ENCODE peak calls at places on chromosomes 6 and 20, in ten cellular contexts. N, O, K, X, G, E, W, B, D and C are unnamed samples. For H3K9me3, the result is how much of the 10 kb centered on the place peaks cover.

GRCh38 chr20:1460275-1460674 is 6.4 kb downstream of the NSFL1C start:
- DNase-seq in N (no peak), B (no peak), E (no peak), X (no peak), O (no peak), G (no peak), W (no peak), D (no peak), K (no peak), C (no peak)

GRCh38 chr20:57904706-57905105 is 194.9 kb upstream of the PMEPA1 start:
- DNase-seq in K (no peak), D (peak), W (no peak), B (no peak), X (no peak), O (no peak), G (no peak), E (no peak), N (no peak), C (no peak)

GRCh38 chr20:39568090-39568489 is 605.9 kb downstream of the DHX35 start:
- DNase-seq in G (no peak), D (no peak), O (no peak), X (no peak), E (no peak), B (no peak), K (no peak), W (no peak), N (no peak), C (no peak)

GRCh38 chr20:38635721-38636285 is 34.2 kb downstream of the ARHGAP40 start:
- DNase-seq in G (no peak), N (no peak), E (no peak), W (no peak), O (peak), B (no peak), X (no peak), K (peak), D (no peak), C (no peak)

GRCh38 chr6:21003780-21004541 is 469.7 kb downstream of the CDKAL1 start:
- DNase-seq in X (no peak), D (no peak), K (no peak), O (peak), N (no peak), E (no peak), G (no peak), W (no peak), B (no peak), C (no peak)

GRCh38 chr6:43702522-43703440 is 15.2 kb upstream of the MRPS18A start:
- DNase-seq in B (peak), N (peak), G (peak), W (peak), O (peak), X (peak), K (peak), E (peak), D (peak), C (peak)

GRCh38 chr6:129853996-129854711 is 7.0 kb downstream of the TMEM244 start:
- DNase-seq in X (no peak), W (no peak), G (no peak), E (no peak), O (no peak), K (no peak), D (no peak), N (no peak), B (no peak), C (no peak)

GRCh38 chr6:131393433-131393832 is 179.6 kb upstream of the ARG1 start:
- DNase-seq in E (no peak), X (no peak), K (no peak), N (no peak), O (no peak), D (no peak), G (no peak), W (no peak), B (no peak), C (no peak)

GRCh38 chr20:32358883-32359632 is 927 bp downstream of the ASXL1 start:
- DNase-seq in D (peak), K (peak), N (peak), X (peak), W (peak), E (peak), G (peak), O (peak), B (peak), C (peak)

GRCh38 chr6:164359036-164359435 is 944.5 kb downstream of the QKI start:
- DNase-seq in N (no peak), D (no peak), W (no peak), K (no peak), X (no peak), G (no peak), B (no peak), E (no peak), O (no peak), C (no peak)

GRCh38 chr20:51434556-51435256 is 107.8 kb downstream of the NFATC2 start:
- DNase-seq in D (no peak), E (no peak), B (no peak), O (peak), N (no peak), G (no peak), X (no peak), K (no peak), W (no peak), C (no peak)

GRCh38 chr6:19024737-19025136 is 637.6 kb downstream of the RNF144B start:
- DNase-seq in O (peak), E (no peak), W (no peak), N (no peak), D (no peak), K (no peak), B (no peak), X (peak), G (no peak), C (no peak)

GRCh38 chr6:19691465-19692167 is 145.6 kb upstream of the ID4 start:
- DNase-seq in N (no peak), O (no peak), W (no peak), B (no peak), D (no peak), G (no peak), K (no peak), E (no peak), X (no peak), C (no peak)

GRCh38 chr6:158703121-158703839 is 53.4 kb downstream of the SYTL3 start:
- DNase-seq in X (no peak), K (peak), G (peak), O (no peak), B (no peak), D (no peak), E (no peak), W (no peak), N (peak), C (peak)

GRCh38 chr6:82924799-82925535 is 140.7 kb downstream of the UBE3D start:
- DNase-seq in D (no peak), O (no peak), E (no peak), G (no peak), X (no peak), N (no peak), B (no peak), K (no peak), W (no peak), C (no peak)

GRCh38 chr6:46323312-46323965 is 152.7 kb upstream of the ENPP5 start:
- DNase-seq in B (no peak), O (no peak), E (peak), N (peak), G (no peak), D (no peak), X (no peak), K (no peak), W (no peak), C (no peak)

GRCh38 chr6:37994238-37994637 is 174.7 kb downstream of the ZFAND3 start:
- DNase-seq in E (no peak), X (no peak), W (no peak), B (no peak), N (no peak), D (no peak), O (no peak), G (no peak), K (no peak), C (no peak)

GRCh38 chr6:83578057-83578456 is 65.7 kb downstream of the PRSS35 start:
- DNase-seq in W (no peak), E (no peak), B (no peak), N (no peak), D (no peak), O (no peak), X (no peak), G (no peak), K (no peak), C (no peak)

GRCh38 chr6:4459032-4459431 is 317.2 kb upstream of the CDYL start:
- DNase-seq in E (no peak), O (peak), K (no peak), G (no peak), W (no peak), B (no peak), N (peak), X (no peak), D (no peak), C (peak)

GRCh38 chr6:14922306-14922705 is 323.6 kb upstream of the JARID2 start:
- DNase-seq in E (no peak), B (no peak), W (no peak), G (no peak), X (peak), D (no peak), N (no peak), K (no peak), O (no peak), C (no peak)

GRCh38 chr20:35503841-35504460 is 25.5 kb downstream of the C20orf173 start:
- DNase-seq in N (no peak), B (no peak), D (no peak), X (no peak), O (no peak), K (no peak), G (no peak), W (no peak), E (peak), C (peak)

GRCh38 chr20:41643504-41643938 is 25.3 kb upstream of the CHD6 start:
- DNase-seq in X (peak), K (no peak), G (no peak), E (peak), B (peak), D (no peak), N (peak), O (peak), W (no peak), C (peak)

GRCh38 chr20:61797200-61797599 is 268.5 kb downstream of the TAF4 start:
- DNase-seq in D (no peak), G (no peak), X (no peak), N (no peak), W (no peak), O (no peak), K (no peak), B (no peak), E (no peak), C (no peak)

GRCh38 chr6:160808263-160808662 is 106.2 kb downstream of the PLG start:
- DNase-seq in X (no peak), G (no peak), N (no peak), B (no peak), W (no peak), D (no peak), K (no peak), E (no peak), O (no peak), C (no peak)

GRCh38 chr6:10347561-10348327 is 67.1 kb downstream of the TFAP2A start:
- DNase-seq in N (no peak), E (no peak), B (no peak), O (peak), D (no peak), X (no peak), W (no peak), G (no peak), K (no peak), C (no peak)

GRCh38 chr6:29494131-29494530 is 6.4 kb upstream of the MAS1L start:
- DNase-seq in D (no peak), K (no peak), B (no peak), W (no peak), N (no peak), O (no peak), X (no peak), E (no peak), G (no peak), C (no peak)

GRCh38 chr20:15342987-15343639 is 1005.7 kb upstream of the FLRT3 start:
- DNase-seq in O (no peak), X (no peak), K (no peak), W (peak), G (no peak), B (no peak), E (peak), D (no peak), N (no peak), C (no peak)

GRCh38 chr6:148565931-148566663 is 180.7 kb upstream of the UST start:
- DNase-seq in E (no peak), D (no peak), O (no peak), N (no peak), X (peak), G (no peak), W (no peak), K (no peak), B (peak), C (no peak)

GRCh38 chr6:56101141-56101553 is 146.2 kb downstream of the COL21A1 start:
- DNase-seq in K (no peak), X (peak), G (no peak), N (no peak), E (no peak), B (no peak), D (no peak), O (peak), W (no peak), C (no peak)

GRCh38 chr20:62711703-62712101 is 3.1 kb downstream of the NTSR1 start:
- DNase-seq in W (peak), G (no peak), N (no peak), K (no peak), D (no peak), B (peak), O (no peak), X (no peak), E (no peak), C (no peak)

GRCh38 chr6:72832271-72832670 is 210.4 kb downstream of the KCNQ5 start:
- DNase-seq in D (no peak), E (no peak), B (no peak), G (no peak), X (no peak), N (no peak), W (no peak), O (no peak), K (no peak), C (no peak)

GRCh38 chr20:29878777-29879442 is 1378.6 kb upstream of the DEFB115 start:
- DNase-seq in X (no peak), E (no peak), G (peak), B (peak), D (peak), N (no peak), W (peak), O (no peak), K (no peak), C (peak)

GRCh38 chr20:35908007-35908406 is 46.3 kb downstream of the SCAND1 start:
- DNase-seq in G (no peak), O (no peak), D (no peak), X (no peak), B (no peak), W (no peak), K (no peak), N (no peak), E (no peak), C (no peak)

GRCh38 chr6:5540375-5540774 is 279.1 kb downstream of the FARS2 start:
- DNase-seq in K (no peak), E (no peak), D (no peak), G (no peak), W (no peak), N (no peak), B (no peak), O (no peak), X (no peak), C (no peak)

GRCh38 chr6:136656121-136656520 is 105.9 kb upstream of the MAP7 start:
- DNase-seq in X (no peak), N (no peak), G (no peak), W (no peak), D (no peak), E (no peak), B (no peak), K (no peak), O (no peak), C (no peak)

GRCh38 chr6:121319112-121319553 is 15.1 kb downstream of the TBC1D32 start:
- DNase-seq in W (no peak), D (no peak), E (no peak), G (no peak), O (peak), X (no peak), N (no peak), K (no peak), B (no peak), C (no peak)
- TF ChIP-seq CTCF in W (peak), D (no peak), E (peak), G (no peak), O (peak), X (no peak), N (peak), K (peak), B (peak), C (peak)

DNA sequence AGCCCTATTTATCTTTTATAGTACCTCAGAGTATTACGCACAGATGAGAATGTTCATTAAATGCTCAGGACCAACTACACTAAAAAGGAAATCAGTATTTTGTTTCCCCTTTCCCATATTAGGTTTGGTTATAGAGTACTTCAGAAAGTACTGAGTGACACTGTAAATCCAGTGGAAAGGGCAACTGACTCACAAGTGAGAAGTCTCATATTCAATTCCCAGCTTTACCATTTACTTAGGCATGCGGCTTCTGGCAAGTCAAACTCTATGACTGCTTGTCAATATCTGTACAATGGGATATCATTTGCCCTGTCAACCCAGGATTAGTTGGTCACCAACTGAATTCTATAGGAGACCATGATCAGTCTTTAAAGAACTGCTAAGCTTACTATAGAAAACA is 3.7 kb downstream of the MAP3K7 start:
- DNase-seq in D (no peak), X (no peak), K (no peak), O (no peak), W (no peak), N (no peak), E (no peak), G (no peak), B (no peak), C (no peak)
- TF ChIP-seq POLR2A in D (no peak), X (no peak), K (no peak), O (no peak), W (no peak), N (no peak), E (no peak), G (no peak), B (no peak), C (no peak)

GRCh38 chr20:59751075-59751711 is 146.9 kb downstream of the PHACTR3 start:
- DNase-seq in O (peak), K (peak), X (peak), N (peak), B (peak), D (no peak), W (peak), G (peak), E (peak), C (peak)

GRCh38 chr20:59754551-59754950 is 150.2 kb downstream of the PHACTR3 start:
- DNase-seq in W (no peak), N (no peak), X (no peak), O (no peak), D (no peak), G (peak), K (no peak), E (no peak), B (no peak), C (no peak)

GRCh38 chr20:59752101-59752586 is 147.8 kb downstream of the PHACTR3 start:
- DNase-seq in D (no peak), X (no peak), K (peak), G (peak), E (no peak), B (no peak), O (no peak), N (no peak), W (no peak), C (peak)

GRCh38 chr20:59753836-59754235 is 149.5 kb downstream of the PHACTR3 start:
- DNase-seq in G (no peak), X (no peak), D (no peak), E (no peak), W (no peak), B (no peak), N (no peak), O (no peak), K (no peak), C (no peak)

GRCh38 chr20:59752704-59753460 is 148.5 kb downstream of the PHACTR3 start:
- DNase-seq in B (no peak), X (no peak), G (peak), D (no peak), O (no peak), K (no peak), W (no peak), E (no peak), N (no peak), C (no peak)
- H3K9me3 ChIP-seq in B (under half), X (under half), G (under half), D (under half), O (under half), K (under half), W (under half), E (under half), N (under half), C (under half)

DNA sequence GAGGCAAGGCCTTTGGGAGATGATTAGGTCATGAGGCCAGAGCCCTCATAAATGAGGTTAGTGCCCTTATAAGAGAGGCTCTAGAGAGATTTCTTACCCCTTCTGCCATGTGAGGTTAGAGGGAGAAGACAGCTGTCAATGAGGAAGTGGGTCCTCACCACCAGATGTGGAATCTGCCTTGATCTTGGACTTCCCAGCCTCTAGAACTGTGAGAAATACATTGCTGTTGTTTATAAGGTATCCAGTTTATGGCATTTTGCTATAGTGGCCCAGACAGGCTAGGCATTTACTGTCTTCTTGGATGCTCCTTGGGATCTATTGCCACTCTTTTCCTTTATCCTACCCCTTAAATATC is 57.1 kb upstream of the CITED2 start:
- DNase-seq in D (no peak), B (no peak), W (no peak), X (no peak), G (no peak), K (no peak), N (no peak), E (no peak), O (no peak), C (no peak)
- TF ChIP-seq CTCF in D (no peak), B (no peak), W (no peak), X (no peak), G (no peak), K (no peak), N (no peak), E (no peak), O (no peak), C (no peak)

GRCh38 chr20:34300809-34301586 is 2.2 kb downstream of the AHCY start:
- DNase-seq in E (no peak), B (no peak), X (no peak), N (no peak), O (no peak), W (no peak), G (no peak), D (no peak), K (no peak), C (no peak)
- TF ChIP-seq POLR2A in E (no peak), B (no peak), X (no peak), N (no peak), O (no peak), W (no peak), G (no peak), D (no peak), K (no peak), C (no peak)

GRCh38 chr20:61757-62156 is 25.7 kb upstream of the DEFB125 start:
- DNase-seq in D (no peak), K (no peak), E (no peak), B (no peak), G (no peak), N (no peak), O (peak), W (no peak), X (no peak), C (no peak)

GRCh38 chr20:64026-64603 is 23.4 kb upstream of the DEFB125 start:
- DNase-seq in D (no peak), B (no peak), O (no peak), G (no peak), E (no peak), W (no peak), X (no peak), K (no peak), N (no peak), C (no peak)

GRCh38 chr20:61230-61629 is 26.2 kb upstream of the DEFB125 start:
- DNase-seq in W (no peak), O (no peak), N (no peak), X (no peak), K (no peak), G (no peak), B (no peak), D (no peak), E (no peak), C (no peak)

GRCh38 chr20:62487-62886 is 25.0 kb upstream of the DEFB125 start:
- DNase-seq in O (no peak), W (no peak), X (no peak), B (no peak), N (no peak), E (no peak), G (no peak), D (no peak), K (no peak), C (no peak)

DNA sequence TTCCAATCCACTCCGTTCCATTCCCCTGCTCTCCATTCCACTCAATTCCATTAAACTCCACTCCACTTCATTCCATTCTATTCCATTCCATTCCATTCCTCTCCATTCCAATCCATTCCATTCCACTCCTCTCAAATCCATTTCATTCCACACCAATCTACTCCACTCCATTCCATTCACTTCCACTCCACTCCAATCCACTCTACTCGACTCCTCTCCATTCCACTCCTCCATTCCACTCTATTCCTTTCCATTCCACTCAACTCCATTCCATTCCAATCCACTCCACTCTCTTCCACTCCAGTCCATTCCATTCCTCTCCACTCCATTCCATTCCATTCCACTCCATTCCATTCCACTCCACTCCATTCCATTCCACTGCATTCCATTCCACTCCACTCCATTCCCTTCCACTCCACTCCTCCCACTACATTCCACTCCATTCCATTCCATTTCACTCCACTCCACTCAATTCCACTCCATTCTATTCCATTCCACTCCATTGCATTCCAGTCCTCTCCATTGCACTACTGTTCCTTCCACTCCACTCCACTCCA is 22.6 kb upstream of the DEFB125 start:
- DNase-seq in W (no peak), N (no peak), K (no peak), O (no peak), D (no peak), E (no peak), G (no peak), B (no peak), X (no peak), C (no peak)
- H3K9me3 ChIP-seq in W (under half), N (under half), K (under half), O (under half), D (under half), E (under half), G (under half), B (under half), X (under half), C (under half)